ENCODE peak calls at places on chromosomes 1 and 21, in five cellular contexts. P is HCT116, O is astrocyte of the spinal cord, F is AG09309, T is fibroblast of villous mesenchyme. N is an unnamed sample.

GRCh38 chr1:224406216-224406615 is 28.4 kb downstream of the WDR26 start:
- DNase-seq in P (no peak), O (no peak), F (no peak), T (no peak), N (no peak)

GRCh38 chr21:33418686-33419085 is 15.5 kb downstream of the IFNGR2 start:
- DNase-seq in P (no peak), O (no peak), F (no peak), T (no peak), N (no peak)

GRCh38 chr1:70874063-70874462 is 173.6 kb downstream of the PTGER3 start:
- DNase-seq in P (no peak), O (no peak), F (no peak), T (no peak), N (no peak)

GRCh38 chr1:166721145-166721544 is 118.1 kb upstream of the POGK start:
- DNase-seq in P (peak), O (peak), F (no peak), T (no peak), N (peak)

GRCh38 chr1:23083714-23084480 is 64.6 kb downstream of the KDM1A start:
- DNase-seq in P (no peak), O (no peak), F (no peak), T (peak), N (peak)

GRCh38 chr1:217274927-217275616 is 355.8 kb downstream of the GPATCH2 start:
- DNase-seq in P (no peak), O (peak), F (no peak), T (peak), N (peak)

GRCh38 chr21:31908106-31909031 is 35.5 kb downstream of the HUNK start:
- DNase-seq in P (no peak), O (peak), F (peak), T (peak), N (no peak)

GRCh38 chr1:228182296-228183030 is 16.9 kb downstream of the IBA57 start:
- DNase-seq in P (no peak), O (no peak), F (no peak), T (no peak), N (no peak)

GRCh38 chr1:159752135-159752580 is 28.6 kb upstream of the DUSP23 start:
- DNase-seq in P (no peak), O (peak), F (peak), T (peak), N (peak)

GRCh38 chr1:161044535-161044907 is 1.3 kb downstream of the USF1 start:
- DNase-seq in P (no peak), O (no peak), F (no peak), T (no peak), N (no peak)

GRCh38 chr1:46131727-46132528 is 501 bp downstream of the PIK3R3 start:
- DNase-seq in P (no peak), O (peak), F (no peak), T (peak), N (peak)

GRCh38 chr1:216705686-216706085 is 17.5 kb downstream of the ESRRG start:
- DNase-seq in P (no peak), O (no peak), F (no peak), T (no peak), N (no peak)

GRCh38 chr1:233121947-233122559 is 171.6 kb downstream of the NTPCR start:
- DNase-seq in P (no peak), O (peak), F (no peak), T (no peak), N (peak)

GRCh38 chr1:154403300-154403943 is 1.7 kb upstream of the IL6R start:
- DNase-seq in P (no peak), O (no peak), F (no peak), T (no peak), N (no peak)

DNA sequence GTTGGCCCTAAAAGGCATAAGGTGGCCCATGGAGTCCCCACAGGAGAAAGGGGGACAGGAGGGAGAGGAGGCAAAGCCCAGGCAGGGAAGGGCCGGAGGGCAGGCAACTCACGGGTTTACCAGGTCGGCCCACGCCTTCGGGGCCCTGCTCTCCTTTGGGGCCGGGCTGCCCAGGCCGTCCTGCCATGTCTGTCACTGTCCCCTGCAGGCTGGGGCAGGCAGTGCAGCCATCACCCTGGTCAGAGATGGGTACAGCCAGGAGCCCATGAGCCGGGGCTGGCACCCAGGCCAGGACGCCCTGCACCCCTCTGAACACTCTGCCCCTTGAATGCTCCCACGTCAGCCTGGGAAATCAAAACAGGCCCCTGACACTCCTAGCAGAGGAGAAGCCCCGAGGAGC is 19.8 kb downstream of the COL16A1 start:
- DNase-seq in P (no peak), O (no peak), F (no peak), T (no peak), N (no peak)
- TF ChIP-seq CTCF in P (peak), O (peak), F (peak), T (peak), N (peak)

GRCh38 chr1:31374511-31375196 is 1.8 kb upstream of the FABP3 start:
- DNase-seq in P (no peak), O (peak), F (no peak), T (no peak), N (no peak)

GRCh38 chr1:31373897-31374486 is 1.1 kb upstream of the FABP3 start:
- DNase-seq in P (no peak), O (no peak), F (no peak), T (no peak), N (no peak)

GRCh38 chr1:31371560-31371959 is 1.3 kb downstream of the FABP3 start:
- DNase-seq in P (no peak), O (no peak), F (no peak), T (no peak), N (no peak)

GRCh38 chr1:31372051-31372450 is 825 bp downstream of the FABP3 start:
- DNase-seq in P (no peak), O (no peak), F (no peak), T (no peak), N (no peak)

DNA sequence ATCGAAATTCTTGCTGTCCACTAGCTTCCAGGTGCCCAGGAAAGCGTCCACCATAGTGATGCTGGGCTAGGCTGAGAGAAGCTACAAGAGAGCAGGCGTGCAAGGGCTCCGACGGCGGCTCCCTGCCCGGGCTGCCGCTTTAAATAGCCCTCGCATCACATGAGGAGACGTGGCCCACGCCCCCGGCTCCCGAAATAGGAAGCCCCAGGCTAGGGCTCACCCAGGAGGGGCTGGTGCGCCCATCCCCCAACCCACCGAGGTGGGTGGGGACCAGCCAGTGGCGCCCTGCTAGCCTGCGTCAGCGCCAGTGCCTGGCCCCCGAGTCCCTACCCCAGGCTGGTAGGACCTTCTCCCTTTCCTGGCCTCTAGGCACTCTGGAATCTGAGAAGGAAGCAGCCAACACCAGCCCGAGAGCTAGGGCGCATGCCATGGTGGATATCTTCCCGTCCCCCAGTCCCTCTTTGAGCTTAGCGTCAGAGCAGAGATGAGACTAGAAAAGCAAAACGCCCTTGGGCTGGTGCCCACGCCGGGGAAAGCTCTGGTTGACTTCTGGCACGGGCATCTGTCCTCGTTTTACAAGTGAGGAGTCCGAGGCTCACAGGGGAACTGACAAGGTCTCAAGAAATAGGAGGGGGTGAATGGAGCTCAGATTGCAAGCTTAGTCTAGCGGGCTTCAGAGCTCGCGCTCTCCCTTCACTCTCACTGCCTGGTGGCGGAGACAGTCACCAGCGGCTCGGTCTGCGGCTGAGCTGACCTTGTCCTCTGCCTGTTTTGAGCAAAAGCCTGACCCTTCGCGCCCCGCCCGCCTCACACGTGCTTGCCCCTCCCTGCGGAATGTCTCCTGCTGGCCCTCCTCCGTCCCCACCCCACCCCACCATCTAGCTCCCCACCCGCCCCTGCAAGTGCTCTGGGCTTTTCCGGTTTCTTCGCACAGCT is at the start of gene FABP3:
- DNase-seq in P (no peak), O (peak), F (no peak), T (peak), N (peak)
- H3K4me3 ChIP-seq in P (no peak), O (peak), F (peak), T (peak), N (peak)

DNA sequence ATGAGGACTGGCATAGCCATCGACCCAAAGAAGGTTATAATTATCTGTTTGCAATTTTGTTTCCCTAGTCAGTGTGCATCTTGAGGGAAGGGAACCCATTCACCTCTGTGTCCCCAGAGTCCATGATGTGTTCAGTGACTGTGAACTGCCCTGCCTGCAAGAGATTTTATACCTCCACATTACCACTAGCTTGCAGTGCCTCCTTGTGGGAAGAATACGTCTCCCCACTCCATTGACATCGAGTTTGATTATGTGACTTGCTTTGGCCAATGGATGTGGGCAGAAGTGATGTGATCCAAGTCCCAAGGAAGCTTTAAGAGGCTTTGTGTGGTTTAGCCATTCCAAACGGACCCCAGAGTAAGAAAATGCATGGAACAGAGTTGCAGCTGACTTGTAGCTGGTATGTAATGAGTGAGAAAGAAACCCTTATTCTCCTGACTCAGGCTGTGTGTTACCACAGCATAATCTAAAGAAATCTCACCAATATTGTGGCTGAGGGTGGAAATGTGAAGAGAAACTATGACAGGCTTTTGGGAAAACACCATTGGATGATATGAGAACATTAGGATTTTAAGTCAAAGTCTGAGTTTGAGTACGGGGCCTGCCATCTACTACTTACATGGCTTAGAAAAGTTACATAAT is 47.8 kb upstream of the NRDC start:
- DNase-seq in P (no peak), O (peak), F (no peak), T (peak), N (peak)
- TF ChIP-seq CTCF in P (peak), O (peak), F (peak), T (peak), N (peak)

GRCh38 chr1:110555807-110556470 is 37.0 kb upstream of the KCNA10 start:
- DNase-seq in P (no peak), O (no peak), F (no peak), T (no peak), N (peak)
- H3K4me3 ChIP-seq in P (no peak), O (no peak), F (no peak), T (no peak), N (no peak)

GRCh38 chr1:163820748-163821147 is 499.0 kb downstream of the NUF2 start:
- DNase-seq in P (no peak), O (no peak), F (no peak), T (peak), N (peak)
- TF ChIP-seq CTCF in P (peak), O (no peak), F (peak), T (peak), N (peak)